ENCODE peak calls at places on chromosomes 7 and 10, in five cellular contexts. X is H1, F is K562, M is GM12878, W is HepG2. E is an unnamed sample.

GRCh38 chr7:134548877-134549276 is at the start of gene AKR1B15:
- DNase-seq in X (no peak), M (peak; percentile 62), W (no peak), F (no peak), E (no peak)

GRCh38 chr7:37191797-37192196 is 256.9 kb downstream of the ELMO1 start:
- DNase-seq in W (peak; percentile 88), X (no peak), M (no peak), F (no peak), E (no peak)

GRCh38 chr10:77159538-77160110 is 478.0 kb downstream of the KCNMA1 start:
- DNase-seq in W (no peak), F (no peak), M (no peak), X (no peak), E (no peak)

GRCh38 chr7:42832672-42833071 is 79.2 kb downstream of the C7orf25 start:
- DNase-seq in W (no peak), X (no peak), F (no peak), M (no peak), E (no peak)

GRCh38 chr7:19098510-19098909 is 18.9 kb downstream of the TWIST1 start:
- DNase-seq in F (no peak), W (no peak), M (no peak), X (no peak), E (no peak)

GRCh38 chr10:44233561-44234470 is 151.1 kb downstream of the CXCL12 start:
- DNase-seq in W (no peak), X (peak; percentile 87), M (no peak), F (peak; percentile 35), E (no peak)

GRCh38 chr10:50576995-50577394 is 46.8 kb downstream of the SGMS1 start:
- DNase-seq in W (no peak), X (no peak), M (no peak), F (no peak), E (no peak)

GRCh38 chr7:74604326-74605020 is 53.0 kb upstream of the GTF2I start:
- DNase-seq in W (no peak), X (no peak), F (no peak), M (no peak), E (no peak)

GRCh38 chr7:39265912-39266591 is 288.3 kb downstream of the POU6F2 start:
- DNase-seq in M (no peak), F (no peak), W (no peak), X (no peak), E (no peak)

GRCh38 chr10:44051584-44052385 is 333.1 kb downstream of the CXCL12 start:
- DNase-seq in M (no peak), F (no peak), W (peak; percentile 6), X (no peak), E (no peak)

GRCh38 chr10:131891196-131891928 is 9.4 kb upstream of the PPP2R2D start:
- DNase-seq in F (peak; percentile 63), W (peak; percentile 37), M (no peak), X (peak; percentile 15), E (no peak)

GRCh38 chr10:34522542-34522941 is 292.6 kb downstream of the PARD3 start:
- DNase-seq in W (no peak), F (no peak), X (no peak), M (no peak), E (no peak)

GRCh38 chr10:106043833-106044232 is 1120.7 kb downstream of the SORCS1 start:
- DNase-seq in X (no peak), W (no peak), F (no peak), M (no peak), E (no peak)

GRCh38 chr10:78868861-78869260 is 199.9 kb upstream of the ZMIZ1 start:
- DNase-seq in X (no peak), W (no peak), F (no peak), M (no peak), E (no peak)

GRCh38 chr10:29908977-29909376 is 150.4 kb downstream of the JCAD start:
- DNase-seq in F (no peak), M (no peak), W (no peak), X (no peak), E (no peak)

GRCh38 chr7:42671627-42672026 is 240.2 kb downstream of the C7orf25 start:
- DNase-seq in W (no peak), M (no peak), F (no peak), X (no peak), E (no peak)

GRCh38 chr7:100465702-100466311 is 1.7 kb upstream of the SPACDR start:
- DNase-seq in F (peak; percentile 73), M (no peak), X (no peak), W (peak; percentile 58), E (no peak)

GRCh38 chr7:79290841-79291497 is 162.5 kb downstream of the MAGI2 start:
- DNase-seq in X (no peak), M (no peak), W (no peak), F (no peak), E (no peak)

GRCh38 chr10:1267148-1267547 is 211.0 kb downstream of the WDR37 start:
- DNase-seq in F (no peak), X (no peak), W (no peak), M (no peak), E (no peak)

GRCh38 chr10:76882245-76882644 is 755.4 kb downstream of the KCNMA1 start:
- DNase-seq in M (peak; percentile 24), X (no peak), F (no peak), W (no peak), E (no peak)

GRCh38 chr7:79320741-79321473 is 132.6 kb downstream of the MAGI2 start:
- DNase-seq in M (no peak), F (no peak), W (no peak), X (no peak), E (no peak)

GRCh38 chr7:81114682-81115081 is 195.8 kb upstream of the SEMA3C start:
- DNase-seq in M (no peak), W (no peak), F (no peak), X (no peak), E (no peak)

GRCh38 chr10:112435013-112435619 is 11.6 kb downstream of the ZDHHC6 start:
- DNase-seq in W (peak; percentile 52), M (no peak), X (no peak), F (no peak), E (peak; percentile 55)

GRCh38 chr10:17425584-17426262 is 28.7 kb downstream of the ST8SIA6 start:
- DNase-seq in W (no peak), F (peak; percentile 90), M (no peak), X (no peak), E (no peak)

GRCh38 chr10:125227546-125227945 is 67.2 kb upstream of the CTBP2 start:
- DNase-seq in F (no peak), M (no peak), X (no peak), W (no peak), E (no peak)

GRCh38 chr7:88312061-88312663 is 5.5 kb upstream of the STEAP4 start:
- DNase-seq in X (no peak), M (no peak), W (no peak), F (no peak), E (no peak)

GRCh38 chr10:45052700-45053099 is 52.0 kb downstream of the ZNF22 start:
- DNase-seq in X (no peak), F (no peak), W (no peak), M (no peak), E (no peak)

GRCh38 chr10:89373916-89374711 is 3.7 kb upstream of the IFIT1B start:
- DNase-seq in X (no peak), W (peak; percentile 93), F (no peak), M (no peak), E (no peak)

GRCh38 chr7:1675673-1676549 is 5.8 kb downstream of the ELFN1 start:
- DNase-seq in W (no peak), F (no peak), X (no peak), M (no peak), E (no peak)

GRCh38 chr7:129169171-129169643 is 19.2 kb upstream of the SMO start:
- DNase-seq in X (no peak), F (peak; percentile 94), M (no peak), W (no peak), E (no peak)

GRCh38 chr10:116451956-116452720 is 24.5 kb downstream of the PNLIPRP3 start:
- DNase-seq in W (no peak), X (peak; percentile 27), F (no peak), M (no peak), E (no peak)

GRCh38 chr7:131225619-131226101 is 102.0 kb upstream of the MKLN1 start:
- DNase-seq in W (peak; percentile 27), M (no peak), F (no peak), X (no peak), E (no peak)

GRCh38 chr10:58063854-58064480 is 203.7 kb downstream of the IPMK start:
- DNase-seq in X (no peak), F (no peak), M (no peak), W (no peak), E (no peak)

GRCh38 chr10:97754726-97755125 is 17.1 kb downstream of the SFRP5 start:
- DNase-seq in M (no peak), X (no peak), F (no peak), W (no peak), E (no peak)

GRCh38 chr7:151017953-151018420 is 6.3 kb downstream of the ATG9B start:
- DNase-seq in F (peak; percentile 92), X (no peak), W (no peak), M (no peak), E (no peak)

DNA sequence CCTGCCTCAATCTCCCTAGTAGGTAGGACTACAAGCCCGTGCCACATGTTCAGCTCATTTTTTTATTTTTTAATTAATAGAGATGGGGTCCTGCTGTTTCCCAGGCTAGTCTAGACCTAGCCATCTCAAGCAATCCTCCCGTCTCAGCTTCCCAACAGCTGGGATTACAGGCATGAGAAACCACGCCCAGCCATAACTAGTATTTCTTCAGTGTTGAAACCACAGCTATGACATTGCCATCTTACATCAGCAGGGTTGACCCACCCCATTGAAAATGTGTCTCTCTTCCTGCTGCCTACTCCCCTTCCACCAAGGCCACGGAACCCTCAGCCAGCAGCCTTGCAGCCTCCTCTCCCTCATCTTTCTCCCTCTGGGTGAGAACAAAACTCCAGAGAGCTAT is 62.1 kb upstream of the ZNF746 start:
- DNase-seq in F (no peak), X (no peak), W (no peak), M (no peak), E (no peak)
- TF ChIP-seq SIN3A in F (no peak), X (no peak), W (no peak), M (no peak), E (no peak)

DNA sequence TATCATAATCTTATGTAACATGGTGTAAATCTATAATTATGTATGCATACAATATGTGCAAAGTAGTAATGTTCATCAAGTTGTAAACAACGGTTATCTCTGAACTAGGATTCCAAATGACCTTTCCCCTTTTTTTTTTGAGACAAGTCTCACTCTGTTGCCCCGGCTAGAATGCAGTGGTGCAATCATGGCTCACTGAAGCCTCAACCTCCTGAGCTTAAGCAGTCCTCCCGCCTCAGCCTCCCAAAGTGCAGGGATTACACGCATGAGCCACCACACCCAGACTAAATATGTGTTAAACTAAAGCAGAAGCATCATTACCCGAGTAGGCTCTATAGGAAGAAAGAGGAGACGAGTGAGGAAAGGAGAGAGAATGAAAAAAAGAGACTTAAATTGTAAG is 7.8 kb upstream of the KMT2C start:
- DNase-seq in F (no peak), M (no peak), W (no peak), X (no peak), E (no peak)
- TF ChIP-seq SRF in F (no peak), M (no peak), W (no peak), X (no peak), E (no peak)

DNA sequence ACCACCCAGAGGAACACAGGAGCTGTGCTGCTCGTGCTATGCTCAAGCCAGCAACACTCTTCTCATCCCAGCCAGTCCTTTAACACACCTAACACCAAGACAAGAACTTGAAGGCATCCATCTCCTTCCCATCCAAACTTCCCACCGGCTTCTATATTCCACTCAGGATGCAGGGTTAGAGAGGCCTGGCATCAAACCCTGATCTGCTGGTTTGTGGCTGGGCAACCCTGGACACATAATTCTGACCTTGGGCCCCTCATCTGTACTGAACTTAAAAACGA is 5.6 kb upstream of the MYO1G start:
- DNase-seq in X (no peak), W (no peak), F (no peak), M (no peak), E (no peak)
- H3K4me2 ChIP-seq in X (peak overlapping the region; percentile 98), W (no peak overlapping the region), F (peak overlapping the region; percentile 100), M (peak overlapping the region; percentile 94), E (peak overlapping the region; percentile 89)

GRCh38 chr10:114392112-114392835 is 12.0 kb downstream of the AFAP1L2 start:
- DNase-seq in W (no peak), F (no peak), X (no peak), M (no peak), E (no peak)
- TF ChIP-seq SIN3A in W (no peak), F (no peak), X (no peak), M (no peak), E (no peak)